ENCODE peak calls at places on chromosomes 1 and 21, in four cellular contexts. Z, W, R and K are unnamed samples.

GRCh38 chr21:44399151-44399954 is 45.9 kb downstream of the TRPM2 start:
- DNase-seq in Z (peak; percentile 17), W (no peak), R (no peak), K (no peak)

GRCh38 chr1:180268556-180269044 is 38.5 kb downstream of the LHX4 start:
- DNase-seq in W (no peak), R (no peak), Z (no peak), K (no peak)

GRCh38 chr1:36183309-36183856 is 27.4 kb downstream of the MAP7D1 start:
- DNase-seq in W (no peak), R (no peak), Z (no peak), K (no peak)

GRCh38 chr1:15916417-15916816 is 59.5 kb downstream of the ZBTB17 start:
- DNase-seq in Z (no peak), W (no peak), R (no peak), K (no peak)

GRCh38 chr1:9833632-9834031 is 9.9 kb upstream of the CLSTN1 start:
- DNase-seq in Z (no peak), W (no peak), R (no peak), K (no peak)

GRCh38 chr1:47434051-47434842 is 3.6 kb upstream of the FOXD2 start:
- DNase-seq in Z (peak; percentile 58), W (no peak), R (no peak), K (no peak)

GRCh38 chr1:221782461-221782860 is 40.6 kb upstream of the DUSP10 start:
- DNase-seq in R (no peak), W (no peak), Z (no peak), K (no peak)

GRCh38 chr1:67700692-67701410 is 15.8 kb downstream of the GADD45A start:
- DNase-seq in Z (peak; percentile 54), W (no peak), R (peak; percentile 89), K (peak; percentile 53)

GRCh38 chr1:150259217-150259616 is 1.6 kb downstream of the CA14 start:
- DNase-seq in R (no peak), Z (no peak), W (no peak), K (no peak)

GRCh38 chr1:119475866-119476439 is 31.1 kb upstream of the HSD3B1 start:
- DNase-seq in Z (peak; percentile 29), W (no peak), R (peak; percentile 62), K (peak; percentile 88)

GRCh38 chr1:33736496-33736895 is 127.4 kb upstream of the HMGB4 start:
- DNase-seq in Z (no peak), R (no peak), W (no peak), K (no peak)

DNA sequence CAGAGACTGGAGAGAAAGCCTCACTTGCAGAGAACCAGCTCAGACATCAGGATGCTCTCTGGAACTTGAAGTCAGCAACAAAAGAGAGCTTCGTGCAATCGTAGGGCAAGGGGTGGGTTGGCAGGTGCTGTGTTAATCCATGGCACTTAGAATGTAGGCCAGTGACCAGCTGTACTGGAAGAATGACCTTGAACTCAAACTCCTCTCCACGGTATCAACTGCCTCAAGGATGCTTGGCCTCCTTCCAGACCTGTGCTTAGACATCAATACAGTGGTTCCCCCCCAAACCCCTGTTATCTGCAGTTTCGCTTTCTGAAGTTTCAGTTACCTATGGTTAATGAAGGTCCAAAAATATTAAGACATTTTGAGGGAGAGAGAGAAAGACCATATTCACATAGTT is 6.5 kb downstream of the KANK4 start:
- DNase-seq in W (no peak), Z (no peak), R (no peak), K (no peak)
- TF ChIP-seq USF1 in W (no peak), Z (no peak), R (no peak), K (no peak)

DNA sequence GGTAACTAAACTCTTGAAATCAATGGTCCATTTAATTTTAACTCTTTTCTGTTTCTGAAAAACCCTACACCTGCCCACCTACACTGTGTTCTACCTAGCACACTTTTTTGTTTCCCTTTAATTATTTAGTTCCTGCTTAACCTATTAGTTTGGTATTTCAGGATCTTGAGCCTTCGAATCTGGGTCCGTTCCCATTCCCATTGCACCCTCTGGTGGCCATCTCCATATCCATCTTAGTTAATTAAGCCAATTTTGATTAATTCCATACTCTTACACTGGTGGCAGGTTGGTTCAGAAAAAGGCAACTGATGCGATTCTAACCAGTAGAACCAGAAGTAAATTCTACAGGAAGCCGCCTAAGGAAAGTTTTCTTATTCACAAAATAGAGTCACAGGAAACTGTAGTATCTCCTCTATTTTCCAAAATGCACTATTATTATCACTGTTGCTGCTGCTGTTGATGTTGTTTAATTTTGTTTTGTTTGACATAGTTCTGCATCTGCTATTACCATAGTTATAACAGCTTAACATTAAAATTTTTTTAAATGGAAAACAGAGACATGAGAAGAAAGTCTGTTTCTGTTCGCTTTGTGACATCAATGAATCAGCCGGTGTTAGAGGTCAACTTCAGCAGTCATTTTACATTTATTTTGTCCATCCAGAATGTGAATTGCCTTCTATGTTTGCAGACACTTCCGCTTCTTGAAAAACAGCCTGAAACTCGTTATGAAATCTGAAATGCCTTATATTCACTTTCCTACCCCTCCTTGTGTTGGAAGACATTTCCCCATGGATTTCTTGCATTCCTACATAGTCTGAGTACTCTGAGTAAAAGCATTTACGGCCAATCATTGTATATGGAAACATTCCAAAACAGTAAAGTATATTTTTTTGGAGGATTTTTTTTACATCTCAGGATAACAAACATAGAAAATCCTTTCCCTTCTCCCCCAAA is 115.5 kb upstream of the NCAM2 start:
- DNase-seq in Z (peak; percentile 16), W (no peak), R (peak; percentile 30), K (peak; percentile 47)
- TF ChIP-seq CTCF in Z (peak; percentile 74), W (no peak), R (peak; percentile 70), K (peak; percentile 63)

GRCh38 chr21:45429221-45430164 is 24.5 kb downstream of the COL18A1 start:
- DNase-seq in Z (no peak), R (no peak), W (no peak), K (no peak)
- TF ChIP-seq USF1 in Z (no peak), R (no peak), W (no peak), K (no peak)

DNA sequence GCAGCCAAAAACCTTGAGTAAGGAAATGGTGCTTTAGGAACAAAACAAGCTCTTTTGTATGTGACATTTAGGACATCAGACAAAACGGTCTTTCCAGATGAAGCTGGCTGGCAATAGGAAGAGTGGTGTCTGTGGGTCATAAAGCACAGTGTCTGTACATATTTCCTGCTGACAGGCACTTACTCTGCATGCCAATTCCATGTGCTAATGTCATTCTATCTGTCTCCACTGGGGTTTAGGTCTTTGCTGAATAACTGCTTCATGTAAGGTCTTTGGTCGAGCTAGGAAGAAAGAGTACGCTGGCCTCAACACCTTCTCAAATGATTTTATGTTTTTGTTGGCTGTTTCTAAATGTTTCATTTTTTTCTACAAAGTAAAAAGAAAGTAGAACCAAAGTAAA is 163.5 kb downstream of the BRINP2 start:
- DNase-seq in Z (peak; percentile 19), R (no peak), W (no peak), K (no peak)
- TF ChIP-seq CTCF in Z (no peak), R (no peak), W (no peak), K (no peak)

GRCh38 chr1:223512016-223512415 is 118.8 kb downstream of the CCDC185 start:
- DNase-seq in R (no peak), Z (no peak), W (no peak), K (no peak)
- TF ChIP-seq USF1 in R (no peak), Z (no peak), W (no peak), K (no peak)

DNA sequence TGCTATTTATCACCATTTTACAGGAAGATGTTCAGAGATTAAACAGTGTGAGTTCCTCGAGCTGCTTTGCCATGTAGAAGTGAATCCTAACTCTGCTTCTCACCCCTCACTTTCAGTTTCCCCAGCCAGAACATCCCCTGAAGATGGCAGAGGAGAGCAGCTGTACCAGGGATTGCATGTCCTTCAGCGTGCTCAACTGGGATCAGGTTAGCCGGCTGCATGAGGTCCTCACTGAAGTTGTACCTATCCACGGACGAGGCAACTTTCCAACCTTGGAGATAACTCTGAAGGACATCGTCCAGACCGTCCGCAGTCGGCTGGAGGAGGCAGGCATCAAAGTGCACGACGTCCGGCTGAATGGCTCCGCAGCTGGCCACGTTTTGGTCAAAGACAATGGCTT is 16.9 kb downstream of the TENT5C start:
- DNase-seq in Z (no peak), W (no peak), R (no peak), K (no peak)
- TF ChIP-seq CTCF in Z (no peak), W (no peak), R (peak; percentile 18), K (no peak)

GRCh38 chr1:25991937-25992688 is 5.8 kb downstream of the PAFAH2 start:
- DNase-seq in W (no peak), Z (no peak), R (no peak), K (no peak)

GRCh38 chr1:25989860-25990650 is 7.8 kb downstream of the PAFAH2 start:
- DNase-seq in Z (no peak), R (no peak), W (no peak), K (no peak)

GRCh38 chr1:25989440-25989839 is 8.4 kb downstream of the PAFAH2 start:
- DNase-seq in W (no peak), Z (no peak), R (no peak), K (no peak)

GRCh38 chr1:25992689-25993146 is 5.1 kb downstream of the PAFAH2 start:
- DNase-seq in R (peak; percentile 27), Z (no peak), W (no peak), K (no peak)

GRCh38 chr1:25990702-25991395 is 7.0 kb downstream of the PAFAH2 start:
- DNase-seq in R (no peak), Z (no peak), W (no peak), K (no peak)
- TF ChIP-seq USF1 in R (no peak), Z (no peak), W (no peak), K (no peak)